ENCODE peak calls at places on chromosomes 2 and 18, in four cellular contexts. A, X, I and G are unnamed samples.

GRCh38 chr2:27143285-27143684 is 4.1 kb upstream of the PRR30 start:
- DNase-seq in A (no peak), X (no peak), I (no peak), G (no peak)

GRCh38 chr2:33136056-33136455 is 189.3 kb downstream of the LTBP1 start:
- DNase-seq in A (no peak), X (no peak), I (peak), G (no peak)

GRCh38 chr18:79988925-79989361 is 580 bp upstream of the TXNL4A start:
- DNase-seq in A (no peak), X (no peak), I (peak), G (no peak)

GRCh38 chr2:178345951-178346350 is 105.0 kb downstream of the PRKRA start:
- DNase-seq in A (no peak), X (no peak), I (peak), G (no peak)

GRCh38 chr2:111168528-111168929 is 47.8 kb downstream of the BCL2L11 start:
- DNase-seq in A (peak), X (peak), I (peak), G (no peak)

GRCh38 chr2:69131983-69132675 is 119.2 kb downstream of the ANTXR1 start:
- DNase-seq in A (no peak), X (no peak), I (no peak), G (no peak)

GRCh38 chr2:50754514-50754913 is 277.4 kb downstream of the NRXN1 start:
- DNase-seq in A (no peak), X (no peak), I (no peak), G (no peak)

GRCh38 chr18:13279181-13280065 is 60.9 kb downstream of the LDLRAD4 start:
- DNase-seq in A (no peak), X (no peak), I (no peak), G (no peak)

GRCh38 chr2:43077876-43078275 is 148.5 kb downstream of the ZFP36L2 start:
- DNase-seq in A (no peak), X (no peak), I (no peak), G (no peak)

GRCh38 chr2:98847853-98848252 is 88.2 kb downstream of the CRACDL start:
- DNase-seq in A (no peak), X (no peak), I (peak), G (no peak)

GRCh38 chr2:134021830-134022524 is 231.9 kb upstream of the MGAT5 start:
- DNase-seq in A (no peak), X (no peak), I (no peak), G (no peak)

GRCh38 chr2:104703669-104704068 is 150.2 kb upstream of the POU3F3 start:
- DNase-seq in A (no peak), X (no peak), I (no peak), G (no peak)

GRCh38 chr18:75799449-75800330 is 372.2 kb upstream of the SMIM21 start:
- DNase-seq in A (no peak), X (no peak), I (no peak), G (no peak)

GRCh38 chr2:3503483-3503882 is 15.8 kb downstream of the ADI1 start:
- DNase-seq in A (no peak), X (no peak), I (no peak), G (no peak)

GRCh38 chr2:106642679-106643078 is 155.5 kb downstream of the CD8B2 start:
- DNase-seq in A (no peak), X (no peak), I (no peak), G (no peak)

GRCh38 chr18:63322246-63322645 is 2.7 kb upstream of the BCL2 start:
- DNase-seq in A (no peak), X (no peak), I (peak), G (no peak)

GRCh38 chr2:96503637-96504243 is 1.4 kb downstream of the NEURL3 start:
- DNase-seq in A (no peak), X (no peak), I (no peak), G (peak)

GRCh38 chr2:224286923-224287322 is 115.0 kb downstream of the FAM124B start:
- DNase-seq in A (no peak), X (peak), I (no peak), G (no peak)
- TF ChIP-seq CTCF in A (no peak), X (no peak), I (peak), G (no peak)

DNA sequence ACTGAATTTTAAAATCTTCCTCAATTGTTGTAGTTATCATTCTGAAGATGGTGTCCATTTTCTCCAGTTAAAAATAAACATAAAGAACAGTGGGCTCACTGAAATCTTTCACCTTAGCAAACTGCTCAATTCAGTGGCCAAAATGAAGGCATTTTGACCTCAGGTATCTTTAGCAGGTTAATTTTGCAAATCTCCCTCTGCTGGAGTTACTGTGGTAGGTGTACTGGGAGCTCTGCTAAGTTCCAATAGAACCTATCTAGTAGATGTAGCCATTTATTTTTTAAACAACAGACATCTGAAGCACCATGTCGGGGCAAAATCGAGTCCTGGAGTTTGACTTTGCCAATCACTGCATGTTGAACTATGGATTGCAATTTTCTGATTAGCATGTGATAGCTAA is 177.1 kb downstream of the IRS1 start:
- DNase-seq in A (no peak), X (no peak), I (no peak), G (no peak)
- TF ChIP-seq CTCF in A (no peak), X (no peak), I (peak), G (no peak)

GRCh38 chr2:28567076-28567471 is 71.2 kb downstream of the PLB1 start:
- DNase-seq in A (no peak), X (peak), I (no peak), G (no peak)
- TF ChIP-seq CTCF in A (no peak), X (peak), I (no peak), G (no peak)

GRCh38 chr18:49460958-49461601 is 635 bp upstream of the DYM start:
- DNase-seq in A (no peak), X (no peak), I (peak), G (no peak)

GRCh38 chr18:49467599-49467998 is 7.2 kb upstream of the DYM start:
- DNase-seq in A (no peak), X (no peak), I (no peak), G (no peak)

GRCh38 chr18:49467019-49467563 is 6.6 kb upstream of the DYM start:
- DNase-seq in A (no peak), X (no peak), I (no peak), G (no peak)

GRCh38 chr18:49461602-49461977 is 1.1 kb upstream of the DYM start:
- DNase-seq in A (no peak), X (no peak), I (no peak), G (no peak)

DNA sequence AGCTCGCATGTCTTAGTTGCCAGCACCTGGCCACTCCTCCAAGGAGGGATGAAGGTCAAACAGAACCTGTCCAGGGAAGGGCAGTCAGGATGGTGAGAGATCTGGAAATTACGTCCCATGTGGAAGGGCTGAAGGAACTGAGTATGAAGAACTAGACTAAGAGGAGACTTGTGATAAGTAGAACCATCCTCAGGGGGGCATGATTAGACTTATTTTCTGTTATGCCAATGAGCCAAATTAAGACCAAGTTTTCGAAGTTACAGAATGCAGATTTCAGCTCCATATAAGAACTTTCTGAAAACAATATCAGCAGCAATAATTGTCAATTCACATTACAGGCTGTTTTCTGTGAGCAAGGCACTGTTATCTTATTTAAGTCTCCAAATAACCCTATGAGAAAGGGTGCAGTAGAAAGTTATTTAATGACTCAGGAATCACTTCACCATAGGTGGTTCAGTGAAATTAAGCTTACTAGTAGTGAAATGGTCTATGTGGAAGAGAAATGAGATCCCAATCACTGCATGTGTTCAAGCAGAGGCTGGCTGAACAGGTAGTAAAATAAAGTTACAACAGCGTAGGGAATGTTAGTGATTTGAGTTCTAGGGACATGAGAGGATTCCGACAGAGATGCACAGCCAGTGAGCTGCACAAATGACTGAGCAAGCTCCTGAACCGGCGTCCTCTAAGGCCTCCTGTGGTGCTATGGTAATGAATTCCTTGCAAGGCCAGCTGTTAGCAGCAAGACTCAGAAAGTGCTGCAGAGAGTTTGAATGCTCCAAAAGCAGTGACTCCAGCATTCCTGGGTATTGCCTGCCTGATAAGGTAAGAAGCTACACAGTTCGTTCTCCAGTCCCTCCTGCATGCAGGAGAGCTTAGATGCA is 4.5 kb upstream of the DYM start:
- DNase-seq in A (no peak), X (no peak), I (peak), G (no peak)
- TF ChIP-seq CTCF in A (no peak), X (no peak), I (no peak), G (no peak)

GRCh38 chr2:166841679-166842078 is 46.6 kb upstream of the XIRP2 start:
- DNase-seq in A (no peak), X (no peak), I (no peak), G (no peak)
- TF ChIP-seq CTCF in A (no peak), X (no peak), I (no peak), G (no peak)

DNA sequence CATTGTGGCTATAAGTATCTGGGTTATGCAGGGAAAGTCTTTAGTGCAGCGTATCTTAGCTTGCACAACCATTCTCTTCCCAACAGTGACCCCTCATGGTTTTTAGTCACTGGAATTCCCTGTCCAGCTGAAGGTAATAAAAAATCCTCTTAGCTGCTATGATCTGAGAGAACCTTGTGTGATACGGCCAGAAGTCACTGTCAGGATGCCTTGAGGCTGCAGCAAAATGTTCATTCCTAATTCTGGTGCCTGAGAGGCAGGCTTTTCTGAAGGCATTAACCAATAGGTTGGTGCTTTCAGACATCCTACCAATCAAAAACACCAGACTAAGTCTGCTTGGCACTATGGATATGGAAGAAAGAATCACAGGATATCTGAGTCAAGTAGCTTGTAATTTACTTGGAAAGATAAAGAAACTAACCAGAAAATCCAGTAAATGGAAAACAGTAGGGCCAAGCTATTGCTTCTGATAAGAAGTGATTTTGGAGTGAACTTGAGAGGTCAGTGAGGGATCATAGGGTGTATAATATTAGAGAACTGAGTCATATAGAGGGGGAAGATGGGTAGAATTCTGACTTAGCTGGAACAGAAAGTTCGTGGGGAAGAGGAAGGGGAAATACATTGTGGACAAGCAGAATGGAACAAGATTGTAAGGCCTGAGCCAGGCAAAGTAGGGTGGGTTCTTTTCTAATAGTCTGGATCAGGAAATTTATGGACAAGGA is 89.0 kb upstream of the SLC14A2 start:
- DNase-seq in A (no peak), X (no peak), I (no peak), G (peak)
- TF ChIP-seq CTCF in A (no peak), X (no peak), I (no peak), G (peak)

DNA sequence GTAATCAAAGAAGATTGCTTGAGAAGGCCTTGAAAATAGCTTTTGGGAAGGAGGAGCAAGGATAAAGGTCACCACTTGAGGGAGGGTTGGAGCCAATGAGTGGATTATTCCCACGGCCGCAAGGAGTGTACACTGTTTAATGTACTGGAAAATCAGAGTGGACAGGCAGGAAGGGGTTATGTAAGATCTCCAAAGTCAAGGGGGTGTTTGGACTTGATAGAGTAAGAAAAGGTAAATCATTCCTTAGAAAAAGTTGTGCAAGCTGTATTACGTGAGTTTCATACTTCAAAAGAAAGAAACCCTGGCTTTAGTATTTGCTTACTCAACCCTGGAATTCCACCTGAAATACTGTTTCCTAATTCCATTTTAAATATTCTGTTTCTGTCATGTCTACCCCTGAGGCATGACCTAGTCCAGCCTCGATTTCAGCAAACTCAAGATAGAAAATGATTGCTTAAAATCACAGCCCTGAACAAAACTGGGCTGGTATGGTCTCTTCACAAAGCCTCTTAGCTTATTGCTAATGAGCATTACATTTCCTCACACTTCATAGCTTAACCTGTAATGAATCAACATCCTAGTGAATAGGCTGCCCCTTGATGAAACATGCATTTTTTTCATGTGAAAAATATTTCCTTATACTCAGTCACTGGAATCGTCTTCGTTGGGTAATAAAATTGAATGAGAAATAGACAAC is 1.1 kb downstream of the MREG start:
- DNase-seq in A (no peak), X (peak), I (peak), G (no peak)
- TF ChIP-seq CTCF in A (no peak), X (no peak), I (peak), G (no peak)

GRCh38 chr2:15943914-15944313 is 3.6 kb downstream of the MYCN start:
- DNase-seq in A (no peak), X (no peak), I (peak), G (no peak)

GRCh38 chr2:15942711-15943345 is 2.5 kb downstream of the MYCN start:
- DNase-seq in A (no peak), X (no peak), I (no peak), G (no peak)

GRCh38 chr2:15944325-15945017 is 4.1 kb downstream of the MYCN start:
- DNase-seq in A (no peak), X (no peak), I (no peak), G (no peak)

GRCh38 chr2:15941970-15942710 is 1.8 kb downstream of the MYCN start:
- DNase-seq in A (no peak), X (peak), I (no peak), G (no peak)

GRCh38 chr2:15943378-15943851 is 3.1 kb downstream of the MYCN start:
- DNase-seq in A (no peak), X (peak), I (no peak), G (no peak)
- TF ChIP-seq CTCF in A (no peak), X (peak), I (no peak), G (no peak)

DNA sequence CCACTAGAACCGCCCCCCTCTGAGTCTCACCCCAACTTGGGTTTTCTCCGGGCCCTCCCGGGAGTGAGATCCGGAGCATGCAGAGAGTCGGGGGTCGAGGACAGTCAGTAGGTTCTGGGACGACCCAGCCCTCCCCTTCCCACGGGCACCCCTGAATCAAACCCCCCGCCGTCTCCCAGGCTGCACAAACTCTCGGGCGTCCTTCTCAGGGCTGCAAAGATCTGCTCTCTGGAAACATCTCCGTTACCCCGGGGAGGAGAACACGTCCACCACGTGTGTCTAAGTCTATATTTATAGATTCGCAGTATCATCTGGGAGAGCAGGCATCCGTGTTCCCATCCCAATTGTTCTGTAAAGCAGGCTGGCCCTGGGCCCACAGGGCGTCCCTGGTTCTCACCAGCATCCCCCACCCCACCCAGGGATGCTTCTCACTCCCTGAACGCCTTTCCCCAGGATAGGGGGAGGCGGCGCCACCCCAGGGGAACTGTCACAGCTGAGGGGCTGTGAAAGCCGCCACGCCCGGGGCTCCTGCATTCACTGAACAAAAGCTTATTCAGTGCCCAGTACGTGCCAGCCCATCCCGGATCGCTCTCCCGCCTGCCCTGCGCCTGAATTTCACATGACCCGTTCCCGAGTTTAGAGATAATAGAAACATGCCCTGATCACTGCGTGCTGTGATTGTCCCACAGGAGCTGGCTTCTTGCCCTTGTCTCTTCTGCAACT is 796 bp upstream of the DIPK1C start:
- DNase-seq in A (no peak), X (no peak), I (no peak), G (no peak)
- TF ChIP-seq CTCF in A (no peak), X (no peak), I (no peak), G (no peak)